ENCODE peak calls at places on chromosome 9, in six cellular contexts. One of them, this sample, is unnamed.

GRCh38 chr9:2603621-2604020 is 18.0 kb upstream of the VLDLR start:
- DNase-seq in H7: no peak
- DNase-seq in Calu3: no peak
- DNase-seq in stimulated activated CD8-positive, alpha-beta memory T cell treated with anti-CD3 and anti-CD28 coated beads, Interleukin-4, amount 100 ng/mL, for 24 hours: no peak
- DNase-seq in nephron progenitor cell: no peak
- DNase-seq in SW480: no peak
- DNase-seq in this sample: no peak

GRCh38 chr9:12657233-12657632 is 36.0 kb upstream of the TYRP1 start:
- DNase-seq in Calu3: no peak
- DNase-seq in SW480: no peak
- DNase-seq in stimulated activated CD8-positive, alpha-beta memory T cell treated with anti-CD3 and anti-CD28 coated beads, Interleukin-4, amount 100 ng/mL, for 24 hours: no peak
- DNase-seq in H7: no peak
- DNase-seq in nephron progenitor cell: no peak
- DNase-seq in this sample: no peak

GRCh38 chr9:106622148-106622547 is 240.8 kb upstream of the ZNF462 start:
- DNase-seq in stimulated activated CD8-positive, alpha-beta memory T cell treated with anti-CD3 and anti-CD28 coated beads, Interleukin-4, amount 100 ng/mL, for 24 hours: no peak
- DNase-seq in SW480: no peak
- DNase-seq in H7: no peak
- DNase-seq in nephron progenitor cell: no peak
- DNase-seq in Calu3: no peak
- DNase-seq in this sample: peak; percentile 6

GRCh38 chr9:7094052-7094451 is 336.3 kb downstream of the KDM4C start:
- DNase-seq in nephron progenitor cell: no peak
- DNase-seq in stimulated activated CD8-positive, alpha-beta memory T cell treated with anti-CD3 and anti-CD28 coated beads, Interleukin-4, amount 100 ng/mL, for 24 hours: no peak
- DNase-seq in H7: peak; percentile 24
- DNase-seq in Calu3: peak; percentile 2
- DNase-seq in SW480: no peak
- DNase-seq in this sample: peak; percentile 46

GRCh38 chr9:137988701-137989100 is 111.1 kb downstream of the CACNA1B start:
- DNase-seq in H7: no peak
- DNase-seq in Calu3: no peak
- DNase-seq in stimulated activated CD8-positive, alpha-beta memory T cell treated with anti-CD3 and anti-CD28 coated beads, Interleukin-4, amount 100 ng/mL, for 24 hours: no peak
- DNase-seq in SW480: no peak
- DNase-seq in nephron progenitor cell: no peak
- DNase-seq in this sample: no peak

GRCh38 chr9:124831642-124832364 is 21.5 kb upstream of the WDR38 start:
- DNase-seq in stimulated activated CD8-positive, alpha-beta memory T cell treated with anti-CD3 and anti-CD28 coated beads, Interleukin-4, amount 100 ng/mL, for 24 hours: no peak
- DNase-seq in Calu3: no peak
- DNase-seq in H7: no peak
- DNase-seq in nephron progenitor cell: no peak
- DNase-seq in SW480: no peak
- DNase-seq in this sample: no peak

GRCh38 chr9:77897292-77897691 is 134.3 kb downstream of the GNAQ start:
- DNase-seq in nephron progenitor cell: no peak
- DNase-seq in Calu3: no peak
- DNase-seq in SW480: no peak
- DNase-seq in H7: no peak
- DNase-seq in stimulated activated CD8-positive, alpha-beta memory T cell treated with anti-CD3 and anti-CD28 coated beads, Interleukin-4, amount 100 ng/mL, for 24 hours: no peak
- DNase-seq in this sample: peak; percentile 32

GRCh38 chr9:98809311-98810105 is 2.0 kb downstream of the GALNT12 start:
- DNase-seq in Calu3: no peak
- DNase-seq in stimulated activated CD8-positive, alpha-beta memory T cell treated with anti-CD3 and anti-CD28 coated beads, Interleukin-4, amount 100 ng/mL, for 24 hours: no peak
- DNase-seq in H7: peak; percentile 45
- DNase-seq in nephron progenitor cell: no peak
- DNase-seq in SW480: no peak
- DNase-seq in this sample: no peak

GRCh38 chr9:131677445-131678180 is 62.3 kb downstream of the RAPGEF1 start:
- DNase-seq in SW480: no peak
- DNase-seq in nephron progenitor cell: no peak
- DNase-seq in Calu3: no peak
- DNase-seq in stimulated activated CD8-positive, alpha-beta memory T cell treated with anti-CD3 and anti-CD28 coated beads, Interleukin-4, amount 100 ng/mL, for 24 hours: no peak
- DNase-seq in H7: no peak
- DNase-seq in this sample: no peak

GRCh38 chr9:124774131-124774978 is 2.6 kb upstream of the OLFML2A start:
- DNase-seq in nephron progenitor cell: peak; percentile 94
- DNase-seq in SW480: peak; percentile 72
- DNase-seq in stimulated activated CD8-positive, alpha-beta memory T cell treated with anti-CD3 and anti-CD28 coated beads, Interleukin-4, amount 100 ng/mL, for 24 hours: peak; percentile 69
- DNase-seq in H7: peak; percentile 89
- DNase-seq in Calu3: peak; percentile 83
- DNase-seq in this sample: peak; percentile 77

GRCh38 chr9:94819161-94819677 is 92.7 kb downstream of the AOPEP start:
- DNase-seq in nephron progenitor cell: no peak
- DNase-seq in Calu3: no peak
- DNase-seq in stimulated activated CD8-positive, alpha-beta memory T cell treated with anti-CD3 and anti-CD28 coated beads, Interleukin-4, amount 100 ng/mL, for 24 hours: no peak
- DNase-seq in SW480: no peak
- DNase-seq in H7: peak; percentile 30
- DNase-seq in this sample: no peak

GRCh38 chr9:124665391-124666058 is 105.6 kb downstream of the NR6A1 start:
- DNase-seq in nephron progenitor cell: no peak
- DNase-seq in H7: no peak
- DNase-seq in stimulated activated CD8-positive, alpha-beta memory T cell treated with anti-CD3 and anti-CD28 coated beads, Interleukin-4, amount 100 ng/mL, for 24 hours: no peak
- DNase-seq in Calu3: peak; percentile 11
- DNase-seq in SW480: peak; percentile 67
- DNase-seq in this sample: no peak

GRCh38 chr9:99593621-99594020 is 228.1 kb upstream of the NR4A3 start:
- DNase-seq in nephron progenitor cell: no peak
- DNase-seq in Calu3: no peak
- DNase-seq in stimulated activated CD8-positive, alpha-beta memory T cell treated with anti-CD3 and anti-CD28 coated beads, Interleukin-4, amount 100 ng/mL, for 24 hours: no peak
- DNase-seq in SW480: no peak
- DNase-seq in H7: no peak
- DNase-seq in this sample: no peak

GRCh38 chr9:98796364-98797101 is at the start of gene ANKS6:
- DNase-seq in H7: peak; percentile 98
- DNase-seq in SW480: peak; percentile 63
- DNase-seq in stimulated activated CD8-positive, alpha-beta memory T cell treated with anti-CD3 and anti-CD28 coated beads, Interleukin-4, amount 100 ng/mL, for 24 hours: peak; percentile 68
- DNase-seq in nephron progenitor cell: peak; percentile 96
- DNase-seq in Calu3: peak; percentile 88
- DNase-seq in this sample: peak; percentile 96

GRCh38 chr9:95508242-95508967 is 8.4 kb downstream of the PTCH1 start:
- DNase-seq in nephron progenitor cell: peak; percentile 54
- DNase-seq in stimulated activated CD8-positive, alpha-beta memory T cell treated with anti-CD3 and anti-CD28 coated beads, Interleukin-4, amount 100 ng/mL, for 24 hours: no peak
- DNase-seq in Calu3: no peak
- DNase-seq in SW480: no peak
- DNase-seq in H7: peak; percentile 55
- DNase-seq in this sample: no peak

GRCh38 chr9:135343733-135344522 is 135.7 kb upstream of the PPP1R26 start:
- DNase-seq in stimulated activated CD8-positive, alpha-beta memory T cell treated with anti-CD3 and anti-CD28 coated beads, Interleukin-4, amount 100 ng/mL, for 24 hours: peak; percentile 12
- DNase-seq in SW480: peak; percentile 34
- DNase-seq in Calu3: peak; percentile 59
- DNase-seq in H7: peak; percentile 97
- DNase-seq in nephron progenitor cell: peak; percentile 95
- DNase-seq in this sample: peak; percentile 94

GRCh38 chr9:104866186-104866585 is 61.8 kb downstream of the ABCA1 start:
- DNase-seq in SW480: no peak
- DNase-seq in H7: no peak
- DNase-seq in stimulated activated CD8-positive, alpha-beta memory T cell treated with anti-CD3 and anti-CD28 coated beads, Interleukin-4, amount 100 ng/mL, for 24 hours: no peak
- DNase-seq in nephron progenitor cell: no peak
- DNase-seq in Calu3: no peak
- DNase-seq in this sample: no peak

GRCh38 chr9:118595719-118596305 is 773.4 kb downstream of the BRINP1 start:
- DNase-seq in nephron progenitor cell: peak; percentile 34
- DNase-seq in H7: peak; percentile 22
- DNase-seq in Calu3: peak; percentile 0
- DNase-seq in SW480: peak; percentile 62
- DNase-seq in stimulated activated CD8-positive, alpha-beta memory T cell treated with anti-CD3 and anti-CD28 coated beads, Interleukin-4, amount 100 ng/mL, for 24 hours: no peak
- DNase-seq in this sample: peak; percentile 41

GRCh38 chr9:88179080-88179521 is 40.8 kb upstream of the SPATA31C2 start:
- DNase-seq in nephron progenitor cell: no peak
- DNase-seq in H7: no peak
- DNase-seq in SW480: peak; percentile 24
- DNase-seq in Calu3: no peak
- DNase-seq in stimulated activated CD8-positive, alpha-beta memory T cell treated with anti-CD3 and anti-CD28 coated beads, Interleukin-4, amount 100 ng/mL, for 24 hours: no peak
- DNase-seq in this sample: no peak

GRCh38 chr9:130498918-130499698 is 54.3 kb downstream of the ASS1 start:
- DNase-seq in SW480: peak; percentile 33
- DNase-seq in Calu3: no peak
- DNase-seq in H7: no peak
- DNase-seq in nephron progenitor cell: no peak
- DNase-seq in stimulated activated CD8-positive, alpha-beta memory T cell treated with anti-CD3 and anti-CD28 coated beads, Interleukin-4, amount 100 ng/mL, for 24 hours: no peak
- DNase-seq in this sample: no peak

GRCh38 chr9:81002242-81002641 is 687.1 kb downstream of the TLE1 start:
- DNase-seq in H7: no peak
- DNase-seq in SW480: peak; percentile 99
- DNase-seq in Calu3: peak; percentile 28
- DNase-seq in stimulated activated CD8-positive, alpha-beta memory T cell treated with anti-CD3 and anti-CD28 coated beads, Interleukin-4, amount 100 ng/mL, for 24 hours: peak; percentile 1
- DNase-seq in nephron progenitor cell: no peak
- DNase-seq in this sample: no peak

GRCh38 chr9:131304676-131305366 is 15.3 kb downstream of the PLPP7 start:
- DNase-seq in H7: no peak
- DNase-seq in stimulated activated CD8-positive, alpha-beta memory T cell treated with anti-CD3 and anti-CD28 coated beads, Interleukin-4, amount 100 ng/mL, for 24 hours: no peak
- DNase-seq in SW480: peak; percentile 40
- DNase-seq in nephron progenitor cell: no peak
- DNase-seq in Calu3: no peak
- DNase-seq in this sample: no peak

GRCh38 chr9:69157751-69158466 is 16.2 kb upstream of the TJP2 start:
- DNase-seq in Calu3: no peak
- DNase-seq in SW480: no peak
- DNase-seq in H7: no peak
- DNase-seq in stimulated activated CD8-positive, alpha-beta memory T cell treated with anti-CD3 and anti-CD28 coated beads, Interleukin-4, amount 100 ng/mL, for 24 hours: no peak
- DNase-seq in nephron progenitor cell: no peak
- DNase-seq in this sample: no peak